ENCODE peak calls at places on chromosomes 11 and 22, in ten cellular contexts. A is hippocampal formation; E is T-cell; G is fibroblast of the conjunctiva; R is COR-L47; D is lower lobe of right lung; O is effector memory CD8-positive, alpha-beta T cell; C is RWPE1; U is BJ; J is lung. X is an unnamed sample.

GRCh38 chr11:82930229-82930628 is 28.7 kb downstream of the DDIAS start:
- DNase-seq in A (no peak), E (no peak), G (no peak), R (no peak), D (no peak), O (no peak), C (no peak), U (no peak), J (no peak), X (no peak)

GRCh38 chr11:86396403-86396802 is 21.7 kb downstream of the CCDC81 start:
- DNase-seq in A (no peak), E (no peak), G (no peak), R (no peak), D (no peak), O (no peak), C (no peak), U (peak; percentile 41), J (no peak), X (no peak)

GRCh38 chr22:19122752-19123492 is 710 bp upstream of the DGCR2 start:
- DNase-seq in A (no peak), E (no peak), G (no peak), R (no peak), D (no peak), O (no peak), C (no peak), U (no peak), J (no peak), X (no peak)

GRCh38 chr22:20963201-20964052 is 3.6 kb upstream of the AIFM3 start:
- DNase-seq in A (no peak), E (no peak), G (no peak), R (no peak), D (no peak), O (no peak), C (no peak), U (no peak), J (no peak), X (no peak)

GRCh38 chr22:29156507-29156906 is 49.2 kb upstream of the EMID1 start:
- DNase-seq in A (no peak), E (no peak), G (no peak), R (no peak), D (no peak), O (no peak), C (no peak), U (no peak), J (no peak), X (no peak)

GRCh38 chr11:28464252-28464867 is 356.2 kb downstream of the METTL15 start:
- DNase-seq in A (no peak), E (no peak), G (peak; percentile 51), R (no peak), D (no peak), O (no peak), C (no peak), U (peak; percentile 8), J (no peak), X (no peak)

GRCh38 chr11:75328426-75329277 is 22.8 kb downstream of the ARRB1 start:
- DNase-seq in A (peak; percentile 72), E (peak; percentile 68), G (peak; percentile 58), R (peak; percentile 76), D (peak; percentile 86), O (peak; percentile 25), C (peak; percentile 65), U (no peak), J (peak; percentile 84), X (peak; percentile 31)

GRCh38 chr11:128733440-128734115 is 39.7 kb downstream of the FLI1 start:
- DNase-seq in A (no peak), E (no peak), G (no peak), R (peak; percentile 37), D (no peak), O (no peak), C (no peak), U (no peak), J (no peak), X (no peak)

GRCh38 chr22:39144101-39144815 is 8.2 kb downstream of the CBX7 start:
- DNase-seq in A (no peak), E (peak; percentile 59), G (peak; percentile 10), R (no peak), D (peak; percentile 61), O (peak; percentile 55), C (no peak), U (no peak), J (no peak), X (peak; percentile 42)

GRCh38 chr11:76835928-76836612 is 24.6 kb upstream of the ACER3 start:
- DNase-seq in A (no peak), E (no peak), G (peak; percentile 93), R (peak; percentile 70), D (peak; percentile 63), O (no peak), C (peak; percentile 30), U (peak; percentile 59), J (peak; percentile 64), X (no peak)

GRCh38 chr11:36510567-36511020 is 522 bp upstream of the TRAF6 start:
- DNase-seq in A (no peak), E (no peak), G (no peak), R (no peak), D (no peak), O (no peak), C (peak; percentile 27), U (no peak), J (no peak), X (no peak)

GRCh38 chr11:48087974-48088681 is 107.8 kb downstream of the PTPRJ start:
- DNase-seq in A (no peak), E (no peak), G (no peak), R (peak; percentile 87), D (peak; percentile 52), O (no peak), C (no peak), U (no peak), J (peak; percentile 47), X (no peak)

GRCh38 chr11:70948855-70949551 is 303.4 kb downstream of the SHANK2 start:
- DNase-seq in A (no peak), E (no peak), G (no peak), R (peak; percentile 95), D (no peak), O (no peak), C (no peak), U (no peak), J (no peak), X (no peak)